ENCODE peak calls at places on chromosomes 4 and X, in nine cellular contexts. Y is astrocyte of the spinal cord; U is fibroblast of the conjunctiva; L is NCI-H1417 treated with DMSO at 0.1 percent for 48 hours; V is activated effector memory CD4-positive, alpha-beta T cell treated with Interleukin-2 at 50 U/mL for 16 hours; I is neural crest cell; F is hypothalamus; X is COR-L47; E is neural progenitor cell. P is an unnamed sample.

GRCh38 chr4:168501407-168501806 is 4.6 kb downstream of the PALLD start:
- DNase-seq in Y (no peak), U (no peak), L (no peak), V (no peak), I (no peak), F (no peak), X (no peak), E (no peak), P (no peak)

GRCh38 chr4:165294907-165295306 is 32.6 kb upstream of the MSMO1 start:
- DNase-seq in Y (no peak), U (no peak), L (no peak), V (no peak), I (no peak), F (no peak), X (no peak), E (peak; percentile 32), P (no peak)

GRCh38 chr4:113444386-113444785 is 317.2 kb downstream of the CAMK2D start:
- DNase-seq in Y (peak; percentile 70), U (no peak), L (no peak), V (no peak), I (no peak), F (no peak), X (no peak), E (no peak), P (no peak)

GRCh38 chrX:41335590-41336331 is 1.8 kb downstream of the DDX3X start:
- DNase-seq in Y (peak; percentile 62), U (no peak), L (no peak), V (no peak), I (no peak), F (no peak), X (no peak), E (no peak), P (no peak)

GRCh38 chr4:3313139-3313538 is 20.3 kb downstream of the RGS12 start:
- DNase-seq in Y (no peak), U (no peak), L (no peak), V (no peak), I (no peak), F (no peak), X (no peak), E (no peak), P (no peak)

GRCh38 chrX:79195027-79195426 is 50.5 kb downstream of the GPR174 start:
- DNase-seq in Y (no peak), U (no peak), L (no peak), V (no peak), I (no peak), F (no peak), X (no peak), E (no peak), P (no peak)

GRCh38 chr4:22389240-22389871 is 126.5 kb downstream of the ADGRA3 start:
- DNase-seq in Y (peak; percentile 85), U (peak; percentile 87), L (no peak), V (no peak), I (peak; percentile 44), F (peak; percentile 17), X (peak; percentile 55), E (peak; percentile 73), P (peak; percentile 0)

GRCh38 chrX:39576081-39576701 is 521.6 kb downstream of the BCOR start:
- DNase-seq in Y (no peak), U (no peak), L (peak; percentile 68), V (no peak), I (no peak), F (peak; percentile 40), X (peak; percentile 82), E (peak; percentile 57), P (no peak)

GRCh38 chr4:11748169-11748872 is 319.6 kb upstream of the HS3ST1 start:
- DNase-seq in Y (peak; percentile 92), U (peak; percentile 47), L (no peak), V (no peak), I (no peak), F (no peak), X (peak; percentile 33), E (no peak), P (no peak)

GRCh38 chrX:39772057-39772832 is 325.5 kb downstream of the BCOR start:
- DNase-seq in Y (peak; percentile 58), U (no peak), L (no peak), V (peak; percentile 39), I (peak; percentile 4), F (no peak), X (no peak), E (no peak), P (no peak)

GRCh38 chr4:139669859-139670258 is 4.2 kb downstream of the MGST2 start:
- DNase-seq in Y (no peak), U (no peak), L (no peak), V (no peak), I (no peak), F (no peak), X (no peak), E (peak; percentile 13), P (no peak)

GRCh38 chr4:151322565-151322964 is 2.8 kb downstream of the SH3D19 start:
- DNase-seq in Y (peak; percentile 9), U (no peak), L (no peak), V (no peak), I (no peak), F (no peak), X (no peak), E (no peak), P (no peak)

GRCh38 chr4:168836482-168836881 is 173.6 kb downstream of the CBR4 start:
- DNase-seq in Y (no peak), U (no peak), L (no peak), V (no peak), I (no peak), F (no peak), X (no peak), E (no peak), P (no peak)

GRCh38 chrX:47078129-47079043 is at the start of gene RGN:
- DNase-seq in Y (no peak), U (no peak), L (no peak), V (no peak), I (no peak), F (peak; percentile 12), X (no peak), E (peak; percentile 11), P (no peak)

GRCh38 chr4:101127176-101127790 is 220.0 kb downstream of the PPP3CA start:
- DNase-seq in Y (peak; percentile 24), U (no peak), L (no peak), V (no peak), I (no peak), F (no peak), X (no peak), E (no peak), P (no peak)

GRCh38 chrX:8820910-8821527 is 19.8 kb upstream of the FAM9A start:
- DNase-seq in Y (no peak), U (no peak), L (no peak), V (no peak), I (no peak), F (no peak), X (no peak), E (peak; percentile 69), P (no peak)

GRCh38 chr4:23366207-23366906 is 523.5 kb downstream of the PPARGC1A start:
- DNase-seq in Y (no peak), U (no peak), L (no peak), V (no peak), I (no peak), F (no peak), X (no peak), E (no peak), P (no peak)

GRCh38 chr4:163193717-163194116 is 27.0 kb upstream of the NAF1 start:
- DNase-seq in Y (no peak), U (no peak), L (no peak), V (no peak), I (no peak), F (no peak), X (no peak), E (no peak), P (no peak)

GRCh38 chr4:123597586-123597985 is 201.0 kb downstream of the SPRY1 start:
- DNase-seq in Y (peak; percentile 53), U (no peak), L (no peak), V (no peak), I (no peak), F (no peak), X (no peak), E (no peak), P (no peak)

GRCh38 chr4:8409271-8410065 is 31.1 kb downstream of the ACOX3 start:
- DNase-seq in Y (peak; percentile 19), U (no peak), L (no peak), V (peak; percentile 57), I (no peak), F (no peak), X (no peak), E (no peak), P (no peak)

GRCh38 chrX:154489182-154489581 is 1.2 kb downstream of the SLC10A3 start:
- DNase-seq in Y (no peak), U (no peak), L (no peak), V (no peak), I (no peak), F (no peak), X (no peak), E (no peak), P (no peak)

GRCh38 chrX:105191878-105192277 is 28.6 kb downstream of the TEX13A start:
- DNase-seq in Y (peak; percentile 5), U (no peak), L (no peak), V (no peak), I (no peak), F (no peak), X (no peak), E (peak; percentile 63), P (no peak)

GRCh38 chr4:15396157-15396800 is 31.6 kb upstream of the C1QTNF7 start:
- DNase-seq in Y (peak; percentile 51), U (no peak), L (no peak), V (peak; percentile 10), I (peak; percentile 50), F (no peak), X (peak; percentile 35), E (peak; percentile 70), P (peak; percentile 37)

GRCh38 chr4:109184421-109184956 is 118.0 kb downstream of the COL25A1 start:
- DNase-seq in Y (no peak), U (no peak), L (no peak), V (no peak), I (no peak), F (no peak), X (no peak), E (no peak), P (no peak)

GRCh38 chrX:31435592-31435991 is 363.8 kb upstream of the FTHL17 start:
- DNase-seq in Y (peak; percentile 65), U (no peak), L (no peak), V (no peak), I (peak; percentile 58), F (no peak), X (no peak), E (peak; percentile 91), P (no peak)

GRCh38 chrX:24661292-24661691 is 14.1 kb upstream of the PCYT1B start:
- DNase-seq in Y (no peak), U (no peak), L (no peak), V (no peak), I (no peak), F (no peak), X (no peak), E (no peak), P (no peak)

GRCh38 chr4:170102426-170102825 is 12.7 kb upstream of the AADAT start:
- DNase-seq in Y (no peak), U (no peak), L (no peak), V (no peak), I (no peak), F (no peak), X (no peak), E (no peak), P (no peak)

GRCh38 chrX:154443479-154443910 is 446 bp upstream of the FAM50A start:
- DNase-seq in Y (no peak), U (no peak), L (no peak), V (no peak), I (no peak), F (no peak), X (no peak), E (peak; percentile 57), P (no peak)

GRCh38 chrX:51144828-51145442 is 187.7 kb upstream of the NUDT10 start:
- DNase-seq in Y (peak; percentile 5), U (peak; percentile 16), L (peak; percentile 1), V (no peak), I (peak; percentile 33), F (no peak), X (peak; percentile 1), E (peak; percentile 76), P (peak; percentile 7)

GRCh38 chr4:87853891-87854290 is 21.1 kb downstream of the MEPE start:
- DNase-seq in Y (no peak), U (no peak), L (no peak), V (no peak), I (no peak), F (no peak), X (no peak), E (no peak), P (no peak)

GRCh38 chrX:47380268-47380667 is 9.9 kb downstream of the ZNF157 start:
- DNase-seq in Y (no peak), U (no peak), L (no peak), V (peak; percentile 53), I (no peak), F (no peak), X (no peak), E (no peak), P (no peak)

P was measured in GM19239.